ENCODE peak calls at places on chromosomes 11 and 22, in nine cellular contexts. L is left cardiac atrium, H is hepatocyte, T is cardiac septum, V is bronchial epithelial cell, P is AG09309, D is midbrain, S is heart right ventricle, J is AG08396. B is an unnamed sample.

GRCh38 chr22:33000342-33001280 is 57.6 kb downstream of the SYN3 start:
- DNase-seq in L (peak), H (peak), T (peak), V (no peak), P (no peak), D (peak), S (peak), J (peak), B (no peak)

GRCh38 chr11:88300888-88301477 is 36.6 kb downstream of the CTSC start:
- DNase-seq in L (no peak), H (no peak), T (no peak), V (no peak), P (no peak), D (no peak), S (no peak), J (no peak), B (no peak)

GRCh38 chr11:101014600-101015242 is 114.9 kb downstream of the PGR start:
- DNase-seq in L (no peak), H (no peak), T (no peak), V (no peak), P (no peak), D (no peak), S (no peak), J (no peak), B (no peak)

GRCh38 chr11:2390091-2390870 is 10.3 kb upstream of the TSSC4 start:
- DNase-seq in L (no peak), H (no peak), T (no peak), V (no peak), P (no peak), D (no peak), S (no peak), J (no peak), B (no peak)

GRCh38 chr22:38943181-38943580 is 14.2 kb upstream of the APOBEC3A start:
- DNase-seq in L (no peak), H (no peak), T (peak), V (no peak), P (no peak), D (no peak), S (no peak), J (no peak), B (no peak)

GRCh38 chr11:79434263-79434662 is 6.6 kb downstream of the TENM4 start:
- DNase-seq in L (no peak), H (no peak), T (no peak), V (no peak), P (no peak), D (no peak), S (no peak), J (no peak), B (no peak)

GRCh38 chr11:9760180-9760550 is 96.3 kb downstream of the SWAP70 start:
- DNase-seq in L (peak), H (peak), T (peak), V (no peak), P (peak), D (peak), S (peak), J (peak), B (peak)

GRCh38 chr11:2590951-2591754 is 108.6 kb downstream of the KCNQ1OT1 start:
- DNase-seq in L (peak), H (peak), T (no peak), V (no peak), P (no peak), D (peak), S (peak), J (peak), B (no peak)

GRCh38 chr11:130945945-130946344 is 29.7 kb upstream of the SNX19 start:
- DNase-seq in L (peak), H (peak), T (peak), V (peak), P (peak), D (no peak), S (peak), J (peak), B (peak)

GRCh38 chr22:38474003-38474607 is 6.2 kb downstream of the KDELR3 start:
- DNase-seq in L (no peak), H (no peak), T (no peak), V (no peak), P (no peak), D (no peak), S (no peak), J (no peak), B (no peak)

GRCh38 chr22:19849800-19850481 is 4.7 kb downstream of the GNB1L start:
- DNase-seq in L (no peak), H (peak), T (no peak), V (peak), P (no peak), D (no peak), S (no peak), J (no peak), B (no peak)

GRCh38 chr22:25282346-25282670 is 62.9 kb downstream of the CRYBB2 start:
- DNase-seq in L (no peak), H (no peak), T (no peak), V (no peak), P (no peak), D (no peak), S (no peak), J (no peak), B (no peak)

GRCh38 chr22:24072361-24072760 is 61.3 kb downstream of the CABIN1 start:
- DNase-seq in L (no peak), H (no peak), T (peak), V (no peak), P (no peak), D (no peak), S (no peak), J (no peak), B (no peak)

B was measured in BJ.